ENCODE peak calls at places on chromosomes 1 and 21, in nine cellular contexts. Z is HCEC 1CT; U is cardiac muscle cell; Y is nephron progenitor cell; D is SJSA1; T is fibroblast of the aortic adventitia; I is HFF-Myc; W is activated T-helper 1 cell treated with anti-CD3 and anti-CD28 coated beads, Interleukin-2, amount 50 U/mL, for 16 hours; M is CD8-positive, alpha-beta memory T cell. X is an unnamed sample.

GRCh38 chr1:119330062-119330939 is 38.3 kb upstream of the HAO2 start:
- DNase-seq in Z (no peak), U (no peak), Y (no peak), D (no peak), T (no peak), I (no peak), W (no peak), M (no peak), X (no peak)

GRCh38 chr1:44643721-44644330 is 30.5 kb downstream of the TMEM53 start:
- DNase-seq in Z (no peak), U (no peak), Y (no peak), D (no peak), T (no peak), I (no peak), W (no peak), M (no peak), X (no peak)

GRCh38 chr1:205769641-205770365 is 5.5 kb downstream of the RAB29 start:
- DNase-seq in Z (peak; percentile 45), U (no peak), Y (no peak), D (peak; percentile 64), T (no peak), I (no peak), W (no peak), M (no peak), X (no peak)

GRCh38 chr21:20004353-20004752 is 993.9 kb upstream of the NCAM2 start:
- DNase-seq in Z (no peak), U (no peak), Y (no peak), D (no peak), T (no peak), I (no peak), W (no peak), M (no peak), X (no peak)

GRCh38 chr1:150554086-150554452 is 4.9 kb downstream of the ADAMTSL4 start:
- DNase-seq in Z (no peak), U (no peak), Y (no peak), D (no peak), T (no peak), I (no peak), W (no peak), M (no peak), X (no peak)

GRCh38 chr21:39451332-39452206 is at the start of gene SH3BGR:
- DNase-seq in Z (no peak), U (peak; percentile 95), Y (peak; percentile 36), D (peak; percentile 38), T (peak; percentile 65), I (no peak), W (no peak), M (no peak), X (no peak)

GRCh38 chr1:184061396-184062003 is 10.0 kb downstream of the TSEN15 start:
- DNase-seq in Z (peak; percentile 83), U (peak; percentile 83), Y (no peak), D (peak; percentile 91), T (peak; percentile 54), I (no peak), W (no peak), M (no peak), X (no peak)

GRCh38 chr21:41824466-41825207 is 54.5 kb downstream of the PRDM15 start:
- DNase-seq in Z (no peak), U (no peak), Y (no peak), D (no peak), T (no peak), I (no peak), W (no peak), M (no peak), X (no peak)

GRCh38 chr1:17101261-17101660 is 18.0 kb downstream of the PADI2 start:
- DNase-seq in Z (no peak), U (no peak), Y (no peak), D (no peak), T (no peak), I (no peak), W (no peak), M (no peak), X (no peak)

GRCh38 chr1:239274242-239274830 is 112.0 kb upstream of the CHRM3 start:
- DNase-seq in Z (no peak), U (no peak), Y (no peak), D (no peak), T (no peak), I (no peak), W (no peak), M (no peak), X (no peak)

GRCh38 chr1:43067856-43068751 is 104.0 kb downstream of the EBNA1BP2 start:
- DNase-seq in Z (no peak), U (no peak), Y (no peak), D (no peak), T (no peak), I (no peak), W (no peak), M (no peak), X (no peak)

GRCh38 chr1:67227196-67227595 is 60.9 kb downstream of the IL23R start:
- DNase-seq in Z (peak; percentile 35), U (no peak), Y (no peak), D (no peak), T (peak; percentile 24), I (no peak), W (no peak), M (no peak), X (no peak)

GRCh38 chr1:240237305-240237721 is 145.6 kb downstream of the FMN2 start:
- DNase-seq in Z (peak; percentile 29), U (peak; percentile 69), Y (no peak), D (peak; percentile 75), T (peak; percentile 74), I (peak; percentile 54), W (no peak), M (no peak), X (no peak)

GRCh38 chr1:205569411-205570172 is 62.2 kb downstream of the ELK4 start:
- DNase-seq in Z (no peak), U (peak; percentile 23), Y (peak; percentile 42), D (no peak), T (no peak), I (no peak), W (no peak), M (no peak), X (no peak)

GRCh38 chr1:237287876-237288517 is 246.0 kb downstream of the RYR2 start:
- DNase-seq in Z (no peak), U (peak; percentile 42), Y (no peak), D (no peak), T (no peak), I (no peak), W (no peak), M (no peak), X (no peak)

GRCh38 chr1:18766328-18766727 is 93.1 kb downstream of the TAS1R2 start:
- DNase-seq in Z (no peak), U (no peak), Y (no peak), D (no peak), T (no peak), I (no peak), W (no peak), M (no peak), X (no peak)

GRCh38 chr1:77649127-77649526 is 33.3 kb downstream of the ZZZ3 start:
- DNase-seq in Z (no peak), U (no peak), Y (no peak), D (no peak), T (no peak), I (no peak), W (no peak), M (no peak), X (no peak)

GRCh38 chr1:161069731-161070270 is at the start of gene ARHGAP30:
- DNase-seq in Z (no peak), U (no peak), Y (no peak), D (no peak), T (no peak), I (no peak), W (peak; percentile 64), M (peak; percentile 67), X (no peak)

GRCh38 chr1:170010443-170010842 is 64.1 kb downstream of the KIFAP3 start:
- DNase-seq in Z (peak; percentile 34), U (peak; percentile 67), Y (peak; percentile 9), D (no peak), T (peak; percentile 86), I (no peak), W (no peak), M (no peak), X (no peak)

GRCh38 chr1:47873332-47873731 is 123.9 kb downstream of the TRABD2B start:
- DNase-seq in Z (no peak), U (no peak), Y (no peak), D (no peak), T (no peak), I (no peak), W (no peak), M (no peak), X (no peak)

GRCh38 chr1:19043579-19044443 is 87.3 kb upstream of the IFFO2 start:
- DNase-seq in Z (no peak), U (no peak), Y (no peak), D (no peak), T (no peak), I (no peak), W (no peak), M (no peak), X (no peak)

GRCh38 chr1:94258873-94259331 is 21.5 kb upstream of the ARHGAP29 start:
- DNase-seq in Z (peak; percentile 88), U (no peak), Y (no peak), D (peak; percentile 52), T (peak; percentile 98), I (peak; percentile 59), W (no peak), M (no peak), X (no peak)

GRCh38 chr1:179881642-179882252 is 338 bp upstream of the TOR1AIP1 start:
- DNase-seq in Z (peak; percentile 89), U (no peak), Y (no peak), D (no peak), T (peak; percentile 96), I (no peak), W (no peak), M (no peak), X (peak; percentile 72)

GRCh38 chr1:152182942-152183341 is 23.9 kb upstream of the RPTN start:
- DNase-seq in Z (peak; percentile 62), U (no peak), Y (no peak), D (no peak), T (peak; percentile 96), I (no peak), W (no peak), M (no peak), X (no peak)

GRCh38 chr1:164767257-164768044 is 208.5 kb downstream of the PBX1 start:
- DNase-seq in Z (peak; percentile 97), U (no peak), Y (no peak), D (peak; percentile 89), T (peak; percentile 99), I (peak; percentile 86), W (no peak), M (no peak), X (no peak)

GRCh38 chr1:226650236-226650841 is 88.7 kb downstream of the ITPKB start:
- DNase-seq in Z (no peak), U (no peak), Y (no peak), D (peak; percentile 58), T (no peak), I (no peak), W (no peak), M (no peak), X (no peak)

GRCh38 chr1:54125671-54126070 is 27.1 kb downstream of the CDCP2 start:
- DNase-seq in Z (no peak), U (peak; percentile 46), Y (no peak), D (peak; percentile 25), T (no peak), I (no peak), W (no peak), M (no peak), X (no peak)

X was measured in glomerular endothelial cell.